ENCODE peak calls at places on chromosome 22, in seven cellular contexts. Z is astrocyte of the spinal cord; A is effector CD4-positive, alpha-beta T cell; G is GM23248; I is head of caudate nucleus; Q is SW480; H is activated B cell treated with CpG ODN at 0.5 μM for 24 hours. B is an unnamed sample.

GRCh38 chr22:19748991-19749665 is 11.4 kb upstream of the TBX1 start:
- DNase-seq in H (no peak), Z (no peak), G (no peak), Q (no peak), I (no peak), A (no peak), B (no peak)

GRCh38 chr22:22380098-22381030 is 128.2 kb downstream of the ZNF280B start:
- DNase-seq in Q (peak), Z (no peak), G (peak), I (no peak), H (peak), A (no peak), B (no peak)

GRCh38 chr22:23263651-23264555 is 83.6 kb downstream of the BCR start:
- DNase-seq in G (no peak), A (peak), H (no peak), Z (no peak), Q (no peak), I (no peak), B (no peak)

GRCh38 chr22:36922097-36922608 is 8.7 kb downstream of the CSF2RB start:
- DNase-seq in Z (no peak), H (no peak), Q (no peak), G (peak), A (no peak), I (no peak), B (no peak)

GRCh38 chr22:17264321-17265052 is 45.3 kb upstream of the ADA2 start:
- DNase-seq in Q (no peak), A (no peak), H (no peak), G (peak), I (peak), Z (peak), B (no peak)

GRCh38 chr22:50502096-50502495 is 5.4 kb downstream of the LMF2 start:
- DNase-seq in I (no peak), Z (no peak), H (no peak), G (no peak), Q (no peak), A (no peak), B (no peak)

GRCh38 chr22:26325641-26326040 is 103.4 kb upstream of the ASPHD2 start:
- DNase-seq in G (peak), Q (no peak), A (no peak), I (no peak), Z (no peak), H (no peak), B (no peak)

GRCh38 chr22:19495562-19496323 is 16.0 kb downstream of the CDC45 start:
- DNase-seq in Q (no peak), Z (no peak), H (no peak), A (no peak), I (no peak), G (peak), B (no peak)

GRCh38 chr22:31097941-31098632 is 9.3 kb downstream of the SELENOM start:
- DNase-seq in G (no peak), A (no peak), H (no peak), Z (no peak), I (no peak), Q (no peak), B (no peak)

GRCh38 chr22:44486538-44486937 is 11.5 kb downstream of the RTL6 start:
- DNase-seq in Q (no peak), G (peak), H (no peak), I (no peak), Z (no peak), A (no peak), B (no peak)

GRCh38 chr22:17368727-17369552 is at the start of gene CECR2:
- DNase-seq in A (no peak), Q (peak), G (no peak), I (peak), H (peak), Z (peak), B (no peak)

GRCh38 chr22:48574776-48575566 is 1252.7 kb downstream of the BRD1 start:
- DNase-seq in Z (no peak), H (no peak), A (no peak), I (peak), G (peak), Q (no peak), B (no peak)

GRCh38 chr22:44628273-44628672 is 73.7 kb upstream of the PRR5 start:
- DNase-seq in G (no peak), Z (no peak), H (no peak), A (no peak), Q (no peak), I (no peak), B (no peak)

GRCh38 chr22:21446128-21446826 is 20.9 kb upstream of the TMEM191C start:
- DNase-seq in I (no peak), Z (no peak), G (no peak), H (no peak), A (no peak), Q (no peak), B (no peak)

GRCh38 chr22:32920032-32920628 is 118.6 kb downstream of the TIMP3 start:
- DNase-seq in G (peak), Z (no peak), A (no peak), I (no peak), Q (no peak), H (no peak), B (no peak)

GRCh38 chr22:27129266-27129665 is 471.9 kb downstream of the MIAT start:
- DNase-seq in A (no peak), I (no peak), H (no peak), Q (no peak), G (peak), Z (no peak), B (no peak)

GRCh38 chr22:23984430-23984829 is 4.5 kb downstream of the GSTT2 start:
- DNase-seq in Q (no peak), A (no peak), Z (peak), H (no peak), G (peak), I (no peak), B (no peak)

GRCh38 chr22:41352058-41352457 is 29.7 kb upstream of the TEF start:
- DNase-seq in Q (peak), I (no peak), A (no peak), Z (peak), H (no peak), G (peak), B (no peak)

GRCh38 chr22:46105494-46106278 is 44.6 kb upstream of the PPARA start:
- DNase-seq in Z (peak), H (no peak), A (no peak), I (peak), Q (peak), G (peak), B (no peak)

GRCh38 chr22:35620624-35621245 is 3.6 kb upstream of the MB start:
- DNase-seq in Q (no peak), I (no peak), A (no peak), G (peak), H (no peak), Z (peak), B (no peak)

GRCh38 chr22:34623580-34623979 is 442.4 kb upstream of the ISX start:
- DNase-seq in G (no peak), Z (no peak), H (no peak), A (no peak), I (no peak), Q (no peak), B (no peak)

GRCh38 chr22:36374603-36375024 is 13.2 kb downstream of the MYH9 start:
- DNase-seq in A (peak), H (no peak), I (no peak), G (peak), Q (peak), Z (peak), B (no peak)

GRCh38 chr22:32448980-32449379 is 15.3 kb downstream of the BPIFC start:
- DNase-seq in H (no peak), I (no peak), Q (no peak), Z (no peak), A (no peak), G (no peak), B (no peak)

GRCh38 chr22:48592931-48593330 is 1234.7 kb downstream of the BRD1 start:
- DNase-seq in H (no peak), I (no peak), Q (no peak), G (no peak), Z (no peak), A (no peak), B (no peak)

GRCh38 chr22:45997077-45997774 is 20.3 kb upstream of the WNT7B start:
- DNase-seq in Z (peak), H (no peak), I (peak), Q (peak), A (no peak), G (peak), B (no peak)

GRCh38 chr22:23182289-23183106 is 2.2 kb downstream of the BCR start:
- DNase-seq in I (no peak), A (peak), Z (no peak), Q (peak), G (peak), H (no peak), B (peak)

GRCh38 chr22:35377735-35378134 is 3.2 kb upstream of the HMOX1 start:
- DNase-seq in I (no peak), Z (no peak), G (no peak), A (no peak), Q (no peak), H (no peak), B (no peak)

GRCh38 chr22:46229701-46230100 is 20.4 kb downstream of the CDPF1 start:
- DNase-seq in Q (no peak), A (no peak), I (no peak), Z (no peak), H (no peak), G (peak), B (no peak)

GRCh38 chr22:17912942-17913704 is 111.2 kb downstream of the MICAL3 start:
- DNase-seq in Z (no peak), H (no peak), G (peak), I (no peak), Q (no peak), A (no peak), B (no peak)

GRCh38 chr22:46081036-46081830 is 69.1 kb upstream of the PPARA start:
- DNase-seq in H (no peak), A (no peak), I (peak), G (peak), Q (no peak), Z (no peak), B (no peak)

B was measured in T-helper 9 cell.